ENCODE peak calls at places on chromosomes 12 and 14, in nine cellular contexts. G, W, L, S, C, Q, M, R and B are unnamed samples.

GRCh38 chr12:86662464-86662863 is 406.3 kb upstream of the MGAT4C start:
- DNase-seq in Q (no peak), L (no peak), W (no peak), R (no peak), C (no peak), M (no peak), S (no peak), G (no peak), B (no peak)

GRCh38 chr12:26176725-26177124 is 18.6 kb upstream of the SSPN start:
- DNase-seq in G (no peak), W (no peak), L (no peak), M (no peak), Q (no peak), R (no peak), S (no peak), C (no peak), B (no peak)

GRCh38 chr12:129304532-129304931 is 451.3 kb downstream of the GLT1D1 start:
- DNase-seq in W (no peak), L (no peak), M (no peak), S (no peak), R (peak), C (no peak), G (no peak), Q (no peak), B (no peak)

GRCh38 chr14:100303925-100304324 is 2.3 kb downstream of the SLC25A29 start:
- DNase-seq in G (no peak), C (no peak), R (no peak), Q (no peak), M (no peak), S (no peak), W (no peak), L (no peak), B (no peak)

GRCh38 chr12:31861360-31861759 is 97.9 kb upstream of the RESF1 start:
- DNase-seq in G (no peak), L (no peak), W (no peak), M (no peak), R (no peak), C (no peak), Q (no peak), S (no peak), B (no peak)

GRCh38 chr12:27462151-27462694 is 15.7 kb downstream of the SMCO2 start:
- DNase-seq in R (no peak), C (no peak), Q (no peak), L (no peak), G (no peak), S (no peak), W (no peak), M (no peak), B (no peak)

GRCh38 chr12:29041621-29042020 is 107.5 kb upstream of the FAR2 start:
- DNase-seq in L (peak), M (no peak), G (peak), R (no peak), C (no peak), W (no peak), Q (no peak), S (no peak), B (peak)

GRCh38 chr12:128323115-128323514 is 56.1 kb downstream of the TMEM132C start:
- DNase-seq in W (no peak), G (no peak), R (no peak), Q (no peak), M (no peak), S (no peak), C (no peak), L (no peak), B (no peak)